ENCODE peak calls at places on chromosomes 16 and 17, in four cellular contexts. C, G, I and B are unnamed samples.

GRCh38 chr17:288802-289356 is 63.7 kb downstream of the RPH3AL start:
- DNase-seq in G (no peak), I (no peak), C (no peak), B (peak)

GRCh38 chr17:59762022-59762825 is 54.8 kb downstream of the VMP1 start:
- DNase-seq in G (no peak), I (peak), C (peak), B (no peak)

GRCh38 chr16:17063156-17063555 is 407.6 kb downstream of the XYLT1 start:
- DNase-seq in I (no peak), G (peak), C (no peak), B (no peak)

GRCh38 chr17:14205992-14206461 is 30.6 kb downstream of the CDRT15 start:
- DNase-seq in I (no peak), G (peak), C (peak), B (peak)

GRCh38 chr17:1649844-1650409 is at the start of gene RILP:
- DNase-seq in C (peak), G (peak), I (peak), B (peak)

GRCh38 chr17:47830396-47830907 is 889 bp downstream of the MRPL10 start:
- DNase-seq in C (no peak), G (no peak), I (no peak), B (no peak)

GRCh38 chr16:26599786-26600107 is 467.0 kb upstream of the C16orf82 start:
- DNase-seq in C (no peak), G (no peak), I (no peak), B (no peak)

GRCh38 chr16:84700518-84701277 is 898 bp downstream of the USP10 start:
- DNase-seq in G (no peak), I (no peak), C (peak), B (peak)

GRCh38 chr16:25988089-25988488 is 296.3 kb downstream of the HS3ST4 start:
- DNase-seq in I (no peak), G (no peak), C (no peak), B (no peak)

GRCh38 chr17:8877984-8878383 is 10.5 kb upstream of the PIK3R6 start:
- DNase-seq in G (no peak), C (no peak), I (no peak), B (no peak)

DNA sequence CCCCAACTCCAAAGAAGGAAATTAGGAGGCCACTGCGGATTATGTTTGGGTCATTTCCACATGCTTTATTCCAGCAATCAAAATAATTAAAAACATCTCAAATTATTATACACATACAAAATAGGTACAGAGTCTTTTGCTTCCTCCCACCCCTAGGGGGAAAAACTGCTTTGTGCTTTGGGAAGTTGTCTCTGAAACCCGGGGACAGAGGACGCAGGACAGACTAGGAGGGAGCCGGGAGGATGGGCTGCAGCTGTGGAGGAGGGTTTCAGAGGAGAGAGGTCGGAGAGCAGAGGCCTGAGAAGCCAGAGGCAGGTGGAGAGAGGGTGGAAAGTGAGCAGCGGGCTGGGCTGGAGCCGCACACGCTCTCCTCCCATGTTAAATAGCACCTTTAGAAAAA is 17.4 kb downstream of the COL1A1 start:
- DNase-seq in C (no peak), G (no peak), I (peak), B (no peak)
- TF ChIP-seq CTCF in C (no peak), G (no peak), I (peak), B (no peak)

GRCh38 chr16:59252317-59252716 is 518.2 kb upstream of the GOT2 start:
- DNase-seq in C (no peak), G (no peak), I (no peak), B (no peak)

GRCh38 chr16:59249049-59249448 is 514.9 kb upstream of the GOT2 start:
- DNase-seq in I (no peak), G (no peak), C (no peak), B (no peak)
- TF ChIP-seq CTCF in I (no peak), G (no peak), C (no peak), B (no peak)

DNA sequence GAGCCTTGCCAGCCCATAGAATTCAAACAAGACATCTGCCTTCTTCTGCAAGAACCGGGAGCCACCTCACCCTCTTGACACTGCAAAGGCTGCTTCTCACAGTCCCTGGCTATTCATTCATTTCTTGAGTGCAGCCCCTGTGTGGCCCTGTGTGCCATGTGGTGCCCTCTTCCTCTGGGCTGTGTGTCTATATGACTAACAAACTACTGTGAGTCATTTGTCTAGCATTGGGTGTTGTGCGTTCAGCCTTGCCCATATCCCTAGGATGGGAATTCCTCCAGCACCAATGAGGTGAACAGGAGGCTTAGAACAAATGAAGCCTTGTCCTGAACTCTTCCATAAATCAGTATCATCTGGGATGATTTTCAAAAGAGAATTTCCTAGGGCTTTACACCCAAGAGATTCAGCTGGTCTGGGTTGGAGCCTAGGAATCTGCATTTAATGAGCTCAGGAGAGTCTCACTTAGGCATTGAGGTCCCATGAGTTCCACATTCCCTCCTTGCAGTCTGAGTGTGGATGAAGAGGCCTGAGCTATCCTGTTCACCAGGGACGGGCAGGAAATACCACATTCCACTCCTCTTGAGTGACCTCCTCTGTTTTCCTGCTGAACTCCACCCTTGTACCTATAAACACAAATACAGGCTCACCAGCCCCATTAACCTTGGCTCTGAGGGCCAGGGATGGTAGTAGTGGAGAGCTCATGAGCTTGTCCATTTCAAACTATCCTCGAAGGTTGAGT is 308.7 kb upstream of the N4BP1 start:
- DNase-seq in I (no peak), G (no peak), C (peak), B (no peak)
- TF ChIP-seq CTCF in I (no peak), G (no peak), C (no peak), B (no peak)

DNA sequence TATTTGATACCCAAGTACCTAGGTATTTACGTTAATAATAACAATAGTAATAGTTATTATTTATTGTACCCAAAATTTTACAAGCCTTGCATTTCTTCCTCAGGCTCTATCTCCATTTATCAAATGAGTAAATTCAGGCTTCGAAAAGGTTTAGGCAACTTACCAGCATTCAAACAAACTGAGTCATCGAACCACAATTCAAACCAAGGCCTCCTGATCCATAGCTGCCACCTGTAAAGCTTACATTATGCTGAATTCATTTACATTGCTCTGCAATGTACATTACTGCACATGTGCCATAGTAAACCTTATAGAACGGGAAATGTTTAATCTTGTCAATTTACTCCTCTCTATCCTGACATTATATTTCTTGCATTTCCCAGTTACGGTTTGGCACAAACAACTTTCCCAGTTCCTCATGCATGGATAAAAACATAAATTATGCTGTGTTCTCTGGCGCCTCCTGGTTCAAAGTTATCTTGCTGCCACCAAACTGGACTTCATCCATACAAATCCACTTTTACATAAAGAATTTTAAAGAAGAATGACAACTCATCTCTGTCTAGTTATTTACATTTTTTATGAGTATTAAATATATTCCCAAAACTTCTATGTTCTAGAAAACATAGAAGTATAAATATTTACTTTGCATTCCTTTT is 360.6 kb upstream of the SOX9 start:
- DNase-seq in G (no peak), C (peak), I (peak), B (no peak)
- TF ChIP-seq CTCF in G (no peak), C (no peak), I (peak), B (no peak)

DNA sequence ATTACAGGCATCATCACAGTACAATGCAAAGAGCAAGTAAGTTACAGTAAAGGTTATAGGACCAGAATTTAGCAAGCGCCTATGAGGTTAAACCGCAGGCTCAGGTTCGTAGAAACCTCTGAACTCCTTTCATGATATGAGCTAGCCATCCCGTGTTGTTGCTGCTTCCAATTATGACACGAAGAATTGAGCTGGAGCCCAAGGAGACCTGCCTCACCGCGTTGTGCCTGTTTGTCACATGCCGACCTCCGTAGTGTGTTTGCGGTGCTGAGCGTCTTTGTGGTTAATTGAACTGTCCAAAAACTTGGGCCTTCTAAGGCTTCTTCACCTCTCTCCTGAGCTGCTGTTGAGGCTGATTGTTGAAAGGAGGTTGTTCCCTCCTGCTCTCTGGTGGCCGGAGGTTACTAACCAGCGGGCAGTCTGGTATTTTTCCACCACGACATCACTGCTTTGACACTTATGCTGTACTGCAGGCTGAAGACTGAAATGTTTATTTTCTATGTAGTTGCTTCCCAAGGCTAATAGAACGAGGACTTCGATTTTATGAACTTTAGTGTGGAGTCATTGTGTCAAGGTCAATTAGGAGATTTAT is 67.5 kb downstream of the SEC14L1 start:
- DNase-seq in C (no peak), I (peak), G (no peak), B (peak)
- TF ChIP-seq CTCF in C (no peak), I (peak), G (no peak), B (no peak)

DNA sequence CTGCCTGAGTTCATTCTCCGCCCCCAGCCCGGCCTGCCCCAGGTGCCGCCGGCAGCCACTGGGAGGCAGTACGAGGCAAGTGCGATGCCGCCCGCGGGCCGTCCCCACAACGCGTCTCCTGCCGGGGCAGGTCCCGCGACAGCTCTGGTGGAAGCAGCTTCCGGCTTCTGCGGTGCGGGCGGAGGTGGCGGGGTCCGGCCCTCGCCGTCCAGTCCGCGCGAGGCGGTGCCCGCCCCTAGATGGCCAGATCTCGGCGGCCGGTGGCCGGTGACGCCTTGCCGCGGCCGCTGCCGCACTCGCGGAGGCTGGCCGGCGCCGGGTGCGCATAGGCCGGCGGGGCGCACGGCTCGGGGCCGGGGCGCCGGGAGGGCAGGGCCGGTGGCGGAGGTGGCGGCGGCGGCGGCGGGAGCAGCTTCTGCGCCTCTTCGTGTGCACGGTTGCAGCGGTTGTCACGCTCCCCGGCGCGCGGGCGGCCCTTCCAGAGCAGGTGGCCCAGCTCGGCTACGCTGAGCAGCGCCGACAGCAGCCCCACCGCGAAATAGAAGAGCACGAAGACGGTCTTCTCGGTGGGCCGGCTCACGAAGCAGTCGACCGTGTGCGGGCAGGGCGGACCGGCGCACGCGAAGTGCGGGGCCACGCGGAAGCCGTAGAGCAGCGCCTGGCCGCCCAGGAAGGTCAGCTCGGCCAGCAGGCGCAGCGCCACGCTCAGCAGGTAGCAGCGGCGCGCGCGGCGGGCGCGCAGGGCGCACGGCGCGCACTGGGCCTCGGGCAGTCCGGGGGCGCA is 1.6 kb downstream of the GJD3 start:
- DNase-seq in I (peak), C (peak), G (no peak), B (peak)
- TF ChIP-seq CTCF in I (peak), C (peak), G (no peak), B (peak)